ENCODE peak calls at places on chromosomes 4 and X, in six cellular contexts. E is A549, H is heart left ventricle, C is adrenal gland, Y is GM12878, J is IMR-90. N is an unnamed sample.

GRCh38 chr4:176309772-176310171 is 10.0 kb upstream of the SPCS3 start:
- DNase-seq in E (no peak), H (no peak), C (no peak), Y (no peak), J (peak; percentile 60), N (no peak)

GRCh38 chrX:11579856-11580595 is 85.7 kb downstream of the ARHGAP6 start:
- DNase-seq in E (no peak), H (no peak), C (no peak), Y (no peak), J (no peak), N (no peak)

GRCh38 chr4:148447672-148448071 is 5.5 kb upstream of the NR3C2 start:
- DNase-seq in E (no peak), H (no peak), C (peak; percentile 13), Y (no peak), J (no peak), N (no peak)

GRCh38 chrX:86805241-86805640 is 657.0 kb downstream of the DACH2 start:
- DNase-seq in E (no peak), H (no peak), C (no peak), Y (no peak), J (no peak), N (no peak)

GRCh38 chr4:45350438-45350837 is 624.1 kb upstream of the GNPDA2 start:
- DNase-seq in E (no peak), H (no peak), C (no peak), Y (peak; percentile 12), J (no peak), N (no peak)

GRCh38 chr4:15755321-15755750 is 22.8 kb upstream of the CD38 start:
- DNase-seq in E (no peak), H (no peak), C (no peak), Y (no peak), J (peak; percentile 69), N (no peak)

GRCh38 chrX:136910565-136911040 is 30.1 kb upstream of the RBMX start:
- DNase-seq in E (no peak), H (no peak), C (no peak), Y (no peak), J (peak; percentile 42), N (no peak)

GRCh38 chr4:148327683-148328082 is 114.5 kb downstream of the NR3C2 start:
- DNase-seq in E (no peak), H (no peak), C (no peak), Y (no peak), J (no peak), N (no peak)

GRCh38 chrX:9851890-9852289 is 65.7 kb downstream of the SHROOM2 start:
- DNase-seq in E (no peak), H (no peak), C (no peak), Y (no peak), J (no peak), N (no peak)

GRCh38 chr4:42673084-42673429 is 16.2 kb upstream of the ATP8A1 start:
- DNase-seq in E (no peak), H (peak; percentile 35), C (peak; percentile 82), Y (no peak), J (no peak), N (no peak)

GRCh38 chrX:30806187-30806728 is 82.8 kb downstream of the TAB3 start:
- DNase-seq in E (no peak), H (no peak), C (no peak), Y (no peak), J (no peak), N (no peak)

GRCh38 chrX:3713225-3713936 is at the start of gene PRKX:
- DNase-seq in E (peak; percentile 43), H (peak; percentile 46), C (peak; percentile 16), Y (peak; percentile 13), J (peak; percentile 36), N (peak; percentile 23)

GRCh38 chr4:148094149-148094548 is 348.1 kb downstream of the NR3C2 start:
- DNase-seq in E (no peak), H (peak; percentile 26), C (no peak), Y (no peak), J (no peak), N (no peak)

GRCh38 chrX:136457303-136457917 is 30.3 kb upstream of the BRS3 start:
- DNase-seq in E (no peak), H (no peak), C (no peak), Y (no peak), J (no peak), N (no peak)

GRCh38 chr4:24248674-24249644 is 335.4 kb downstream of the DHX15 start:
- DNase-seq in E (no peak), H (peak; percentile 36), C (no peak), Y (no peak), J (no peak), N (no peak)

GRCh38 chrX:136953867-136954787 is 73.6 kb upstream of the RBMX start:
- DNase-seq in E (peak; percentile 15), H (peak; percentile 20), C (peak; percentile 80), Y (peak; percentile 30), J (peak; percentile 67), N (peak; percentile 23)

GRCh38 chr4:123546661-123547060 is 150.1 kb downstream of the SPRY1 start:
- DNase-seq in E (no peak), H (no peak), C (no peak), Y (no peak), J (no peak), N (no peak)

GRCh38 chrX:23902419-23902818 is 5.3 kb downstream of the APOO start:
- DNase-seq in E (no peak), H (no peak), C (no peak), Y (no peak), J (peak; percentile 73), N (no peak)

GRCh38 chrX:65035451-65035779 is 59.2 kb upstream of the ZC4H2 start:
- DNase-seq in E (no peak), H (no peak), C (peak; percentile 24), Y (no peak), J (peak; percentile 21), N (no peak)

GRCh38 chr4:121698119-121698732 is 1.4 kb upstream of the ANXA5 start:
- DNase-seq in E (no peak), H (no peak), C (peak; percentile 39), Y (no peak), J (no peak), N (no peak)

GRCh38 chr4:110970642-110971041 is 347.8 kb upstream of the PITX2 start:
- DNase-seq in E (peak; percentile 4), H (no peak), C (peak; percentile 14), Y (no peak), J (peak; percentile 45), N (peak; percentile 2)

GRCh38 chrX:136065044-136065671 is 79.9 kb downstream of the SLC9A6 start:
- DNase-seq in E (no peak), H (peak; percentile 70), C (peak; percentile 10), Y (no peak), J (peak; percentile 47), N (no peak)

GRCh38 chr4:7333024-7333780 is 101.5 kb downstream of the PSAPL1 start:
- DNase-seq in E (no peak), H (no peak), C (no peak), Y (no peak), J (no peak), N (no peak)

GRCh38 chrX:16185725-16186136 is 18.4 kb downstream of the MAGEB17 start:
- DNase-seq in E (peak; percentile 38), H (no peak), C (no peak), Y (peak; percentile 27), J (peak; percentile 88), N (peak; percentile 9)

GRCh38 chr4:84952776-84953175 is 13.7 kb downstream of the WDFY3 start:
- DNase-seq in E (no peak), H (no peak), C (no peak), Y (no peak), J (no peak), N (no peak)

GRCh38 chrX:45735571-45735970 is 534.9 kb upstream of the DIPK2B start:
- DNase-seq in E (no peak), H (no peak), C (no peak), Y (no peak), J (no peak), N (no peak)

GRCh38 chrX:1534321-1535168 is 2.4 kb downstream of the P2RY8 start:
- DNase-seq in E (no peak), H (no peak), C (no peak), Y (no peak), J (no peak), N (no peak)
- TF ChIP-seq POLR2A in E (no peak), H (no peak), C (no peak), Y (peak; percentile 55), J (no peak), N (no peak)

GRCh38 chr4:186341655-186342054 is 75.7 kb downstream of the F11 start:
- DNase-seq in E (no peak), H (no peak), C (no peak), Y (no peak), J (no peak), N (no peak)
- TF ChIP-seq POLR2A in E (no peak), H (no peak), C (no peak), Y (no peak), J (no peak), N (no peak)

GRCh38 chr4:140373328-140374129 is at the start of gene SCOC:
- DNase-seq in E (peak; percentile 96), H (peak; percentile 99), C (peak; percentile 100), Y (peak; percentile 98), J (peak; percentile 99), N (peak; percentile 73)
- TF ChIP-seq POLR2A in E (peak; percentile 41), H (peak; percentile 74), C (peak; percentile 82), Y (peak; percentile 89), J (peak; percentile 79), N (peak; percentile 85)

DNA sequence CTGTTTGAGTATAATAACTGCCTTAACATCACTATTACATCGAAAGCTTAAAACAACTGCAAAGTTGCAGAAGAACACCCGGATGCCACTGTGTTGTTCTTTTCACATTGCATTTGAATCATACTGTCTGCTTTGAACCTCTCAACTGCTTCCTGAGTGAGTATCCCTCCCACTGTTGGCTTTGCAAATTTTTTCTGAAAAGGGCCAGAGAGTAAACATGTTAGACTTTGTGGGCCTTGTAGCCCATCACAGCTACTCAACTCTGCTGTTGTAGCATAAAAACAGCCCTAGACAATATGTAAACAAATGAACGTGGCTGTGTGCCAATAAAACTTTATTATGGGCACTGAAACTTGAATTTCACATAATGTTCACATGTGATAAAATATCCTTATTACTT is 76.1 kb downstream of the NSG1 start:
- DNase-seq in E (no peak), H (no peak), C (no peak), Y (no peak), J (peak; percentile 27), N (no peak)
- TF ChIP-seq POLR2A in E (no peak), H (no peak), C (no peak), Y (no peak), J (no peak), N (no peak)

GRCh38 chr4:39446842-39447573 is 11.7 kb downstream of the RPL9 start:
- DNase-seq in E (no peak), H (peak; percentile 43), C (peak; percentile 70), Y (peak; percentile 48), J (peak; percentile 28), N (no peak)
- TF ChIP-seq POLR2A in E (no peak), H (no peak), C (peak; percentile 23), Y (peak; percentile 68), J (no peak), N (no peak)

DNA sequence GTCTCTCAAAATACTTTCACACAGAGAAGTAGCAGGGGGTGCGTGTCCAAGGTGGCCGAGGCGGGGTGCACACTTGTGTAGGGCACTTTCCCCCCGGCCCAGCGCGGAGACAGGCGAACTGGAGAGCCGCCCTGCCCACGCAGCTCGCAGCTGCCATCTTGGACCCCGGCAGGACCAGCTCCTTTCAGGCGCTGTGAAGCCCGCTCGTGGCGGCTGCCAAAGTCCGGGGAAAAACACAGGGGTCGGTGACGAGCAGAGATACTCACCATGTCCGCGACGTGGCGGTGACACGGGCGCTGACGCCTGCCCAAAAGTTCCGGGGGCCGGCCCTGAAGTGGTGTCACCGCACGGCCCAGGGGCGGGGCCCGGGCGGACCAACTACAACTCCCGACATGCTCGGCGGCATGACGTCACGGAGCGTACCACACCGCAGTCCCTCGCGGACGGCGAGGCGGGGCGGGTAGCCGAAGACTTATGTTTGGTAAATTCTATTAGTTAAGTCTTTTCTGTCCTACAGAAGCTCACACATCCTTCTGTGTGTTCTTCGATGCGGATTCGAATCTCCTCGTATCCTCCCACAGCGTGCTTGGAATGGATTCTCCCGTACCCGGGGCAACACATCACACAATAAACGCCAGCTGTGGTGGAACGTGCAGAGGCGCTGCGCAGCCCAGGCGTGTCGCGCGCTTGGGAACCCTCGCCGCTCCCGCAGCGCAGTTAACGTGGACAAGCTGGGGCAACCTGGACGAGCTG is at the start of gene UFSP2:
- DNase-seq in E (peak; percentile 70), H (peak; percentile 90), C (peak; percentile 89), Y (peak; percentile 84), J (peak; percentile 88), N (peak; percentile 71)
- TF ChIP-seq POLR2A in E (peak; percentile 51), H (peak; percentile 82), C (peak; percentile 70), Y (peak; percentile 75), J (peak; percentile 72), N (peak; percentile 56)

N was measured in H54.